ENCODE peak calls at places on chromosome 20, in six cellular contexts. One of them, this sample, is unnamed.

GRCh38 chr20:43558412-43559146 is at the start of gene SGK2:
- DNase-seq in dorsolateral prefrontal cortex: no peak
- DNase-seq in nephron progenitor cell: peak
- DNase-seq in stomach: peak
- DNase-seq in astrocyte of the spinal cord: peak
- DNase-seq in lung: peak
- DNase-seq in this sample: no peak

GRCh38 chr20:12068146-12068545 is 150.5 kb downstream of the BTBD3 start:
- DNase-seq in dorsolateral prefrontal cortex: no peak
- DNase-seq in nephron progenitor cell: peak
- DNase-seq in stomach: no peak
- DNase-seq in astrocyte of the spinal cord: peak
- DNase-seq in lung: no peak
- DNase-seq in this sample: no peak

GRCh38 chr20:13771853-13772453 is 12.8 kb downstream of the ESF1 start:
- DNase-seq in dorsolateral prefrontal cortex: no peak
- DNase-seq in nephron progenitor cell: no peak
- DNase-seq in stomach: no peak
- DNase-seq in astrocyte of the spinal cord: peak
- DNase-seq in lung: no peak
- DNase-seq in this sample: no peak

GRCh38 chr20:33896509-33896908 is 85.4 kb downstream of the CHMP4B start:
- DNase-seq in dorsolateral prefrontal cortex: no peak
- DNase-seq in nephron progenitor cell: no peak
- DNase-seq in stomach: no peak
- DNase-seq in astrocyte of the spinal cord: peak
- DNase-seq in lung: no peak
- DNase-seq in this sample: no peak

GRCh38 chr20:39800111-39800510 is 838.0 kb downstream of the DHX35 start:
- DNase-seq in dorsolateral prefrontal cortex: no peak
- DNase-seq in nephron progenitor cell: no peak
- DNase-seq in stomach: no peak
- DNase-seq in astrocyte of the spinal cord: peak
- DNase-seq in lung: no peak
- DNase-seq in this sample: no peak

GRCh38 chr20:17624551-17625245 is 54.8 kb downstream of the DSTN start:
- DNase-seq in dorsolateral prefrontal cortex: no peak
- DNase-seq in nephron progenitor cell: no peak
- DNase-seq in stomach: no peak
- DNase-seq in astrocyte of the spinal cord: no peak
- DNase-seq in lung: no peak
- DNase-seq in this sample: no peak

GRCh38 chr20:61765081-61765870 is 300.4 kb downstream of the TAF4 start:
- DNase-seq in dorsolateral prefrontal cortex: no peak
- DNase-seq in nephron progenitor cell: no peak
- DNase-seq in stomach: no peak
- DNase-seq in astrocyte of the spinal cord: no peak
- DNase-seq in lung: no peak
- DNase-seq in this sample: no peak

GRCh38 chr20:48527771-48528170 is 300.0 kb downstream of the PREX1 start:
- DNase-seq in dorsolateral prefrontal cortex: no peak
- DNase-seq in nephron progenitor cell: no peak
- DNase-seq in stomach: no peak
- DNase-seq in astrocyte of the spinal cord: no peak
- DNase-seq in lung: no peak
- DNase-seq in this sample: no peak

GRCh38 chr20:24629668-24630067 is 160.2 kb downstream of the SYNDIG1 start:
- DNase-seq in dorsolateral prefrontal cortex: no peak
- DNase-seq in nephron progenitor cell: no peak
- DNase-seq in stomach: no peak
- DNase-seq in astrocyte of the spinal cord: no peak
- DNase-seq in lung: no peak
- DNase-seq in this sample: no peak

GRCh38 chr20:40009542-40009941 is 679.5 kb downstream of the MAFB start:
- DNase-seq in dorsolateral prefrontal cortex: no peak
- DNase-seq in nephron progenitor cell: no peak
- DNase-seq in stomach: no peak
- DNase-seq in astrocyte of the spinal cord: no peak
- DNase-seq in lung: no peak
- DNase-seq in this sample: no peak

GRCh38 chr20:15875446-15875845 is 697.8 kb downstream of the KIF16B start:
- DNase-seq in dorsolateral prefrontal cortex: no peak
- DNase-seq in nephron progenitor cell: peak
- DNase-seq in stomach: no peak
- DNase-seq in astrocyte of the spinal cord: no peak
- DNase-seq in lung: no peak
- DNase-seq in this sample: no peak

GRCh38 chr20:9930142-9930541 is 91.3 kb upstream of the PAK5 start:
- DNase-seq in dorsolateral prefrontal cortex: no peak
- DNase-seq in nephron progenitor cell: no peak
- DNase-seq in stomach: no peak
- DNase-seq in astrocyte of the spinal cord: no peak
- DNase-seq in lung: no peak
- DNase-seq in this sample: no peak

GRCh38 chr20:63172726-63173125 is 43.2 kb downstream of the YTHDF1 start:
- DNase-seq in dorsolateral prefrontal cortex: no peak
- DNase-seq in nephron progenitor cell: no peak
- DNase-seq in stomach: no peak
- DNase-seq in astrocyte of the spinal cord: no peak
- DNase-seq in lung: no peak
- DNase-seq in this sample: no peak

GRCh38 chr20:45337367-45338120 is 10.7 kb downstream of the SDC4 start:
- DNase-seq in dorsolateral prefrontal cortex: no peak
- DNase-seq in nephron progenitor cell: no peak
- DNase-seq in stomach: peak
- DNase-seq in astrocyte of the spinal cord: peak
- DNase-seq in lung: peak
- DNase-seq in this sample: peak

GRCh38 chr20:63002511-63002910 is 4.3 kb downstream of the BHLHE23 start:
- DNase-seq in dorsolateral prefrontal cortex: no peak
- DNase-seq in nephron progenitor cell: no peak
- DNase-seq in stomach: no peak
- DNase-seq in astrocyte of the spinal cord: no peak
- DNase-seq in lung: no peak
- DNase-seq in this sample: no peak

GRCh38 chr20:19427913-19428800 is 215.7 kb downstream of the SLC24A3 start:
- DNase-seq in dorsolateral prefrontal cortex: no peak
- DNase-seq in nephron progenitor cell: no peak
- DNase-seq in stomach: no peak
- DNase-seq in astrocyte of the spinal cord: no peak
- DNase-seq in lung: peak
- DNase-seq in this sample: no peak

GRCh38 chr20:25310268-25310920 is 62.5 kb downstream of the PYGB start:
- DNase-seq in dorsolateral prefrontal cortex: peak
- DNase-seq in nephron progenitor cell: no peak
- DNase-seq in stomach: peak
- DNase-seq in astrocyte of the spinal cord: peak
- DNase-seq in lung: peak
- DNase-seq in this sample: peak

GRCh38 chr20:45823949-45824835 is 2.9 kb downstream of the TNNC2 start:
- DNase-seq in dorsolateral prefrontal cortex: peak
- DNase-seq in nephron progenitor cell: peak
- DNase-seq in stomach: peak
- DNase-seq in astrocyte of the spinal cord: peak
- DNase-seq in lung: no peak
- DNase-seq in this sample: no peak

GRCh38 chr20:52031574-52032303 is 159.8 kb downstream of the ZFP64 start:
- DNase-seq in dorsolateral prefrontal cortex: no peak
- DNase-seq in nephron progenitor cell: peak
- DNase-seq in stomach: no peak
- DNase-seq in astrocyte of the spinal cord: peak
- DNase-seq in lung: no peak
- DNase-seq in this sample: peak

GRCh38 chr20:46652699-46653098 is 1.4 kb upstream of the SLC13A3 start:
- DNase-seq in dorsolateral prefrontal cortex: no peak
- DNase-seq in nephron progenitor cell: no peak
- DNase-seq in stomach: no peak
- DNase-seq in astrocyte of the spinal cord: no peak
- DNase-seq in lung: no peak
- DNase-seq in this sample: no peak

GRCh38 chr20:37276494-37277252 is 12.8 kb upstream of the MANBAL start:
- DNase-seq in dorsolateral prefrontal cortex: no peak
- DNase-seq in nephron progenitor cell: no peak
- DNase-seq in stomach: peak
- DNase-seq in astrocyte of the spinal cord: peak
- DNase-seq in lung: no peak
- DNase-seq in this sample: peak
- TF ChIP-seq CTCF in dorsolateral prefrontal cortex: peak
- TF ChIP-seq CTCF in nephron progenitor cell: no peak
- TF ChIP-seq CTCF in stomach: no peak
- TF ChIP-seq CTCF in astrocyte of the spinal cord: peak
- TF ChIP-seq CTCF in lung: no peak
- TF ChIP-seq CTCF in this sample: peak

DNA sequence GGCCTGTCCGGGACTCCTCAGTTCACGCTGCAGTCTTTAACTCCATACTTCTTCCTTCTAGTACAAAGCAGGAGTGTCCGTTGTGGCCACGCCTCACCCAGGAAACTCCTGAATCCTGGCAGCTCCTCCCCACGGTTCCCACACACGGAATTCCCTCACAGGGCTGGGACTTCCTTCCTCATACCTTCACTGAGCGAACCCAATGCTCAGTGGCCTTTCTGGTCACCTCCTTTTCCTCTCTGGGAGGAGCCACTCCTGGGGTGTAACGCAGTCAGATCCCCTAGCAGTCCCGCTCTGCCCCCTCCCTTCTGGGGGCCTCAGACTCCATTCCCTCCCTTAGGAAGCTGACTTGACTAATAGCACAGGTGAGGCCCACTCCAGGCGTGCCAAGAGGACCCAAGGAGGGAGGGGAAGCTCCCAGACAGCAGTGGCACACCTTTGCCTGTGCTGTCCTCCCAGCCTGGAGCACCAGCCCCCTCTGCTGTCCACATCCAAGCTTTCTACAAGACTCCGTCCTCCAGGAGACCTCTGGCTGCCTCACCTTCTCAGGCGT is at the start of gene SLC52A3:
- DNase-seq in dorsolateral prefrontal cortex: no peak
- DNase-seq in nephron progenitor cell: peak
- DNase-seq in stomach: peak
- DNase-seq in astrocyte of the spinal cord: no peak
- DNase-seq in lung: peak
- DNase-seq in this sample: no peak
- TF ChIP-seq CTCF in dorsolateral prefrontal cortex: peak
- TF ChIP-seq CTCF in nephron progenitor cell: no peak
- TF ChIP-seq CTCF in stomach: peak
- TF ChIP-seq CTCF in astrocyte of the spinal cord: no peak
- TF ChIP-seq CTCF in lung: no peak
- TF ChIP-seq CTCF in this sample: no peak

GRCh38 chr20:57043669-57044268 is 222.7 kb downstream of the BMP7 start:
- DNase-seq in dorsolateral prefrontal cortex: no peak
- DNase-seq in nephron progenitor cell: no peak
- DNase-seq in stomach: no peak
- DNase-seq in astrocyte of the spinal cord: no peak
- DNase-seq in lung: no peak
- DNase-seq in this sample: no peak

GRCh38 chr20:57048027-57048869 is 218.2 kb downstream of the BMP7 start:
- DNase-seq in dorsolateral prefrontal cortex: no peak
- DNase-seq in nephron progenitor cell: peak
- DNase-seq in stomach: no peak
- DNase-seq in astrocyte of the spinal cord: peak
- DNase-seq in lung: no peak
- DNase-seq in this sample: no peak

GRCh38 chr20:57049298-57049697 is 217.1 kb downstream of the BMP7 start:
- DNase-seq in dorsolateral prefrontal cortex: no peak
- DNase-seq in nephron progenitor cell: no peak
- DNase-seq in stomach: no peak
- DNase-seq in astrocyte of the spinal cord: no peak
- DNase-seq in lung: no peak
- DNase-seq in this sample: no peak

GRCh38 chr20:57051096-57051495 is 215.3 kb downstream of the BMP7 start:
- DNase-seq in dorsolateral prefrontal cortex: no peak
- DNase-seq in nephron progenitor cell: no peak
- DNase-seq in stomach: no peak
- DNase-seq in astrocyte of the spinal cord: no peak
- DNase-seq in lung: no peak
- DNase-seq in this sample: no peak

DNA sequence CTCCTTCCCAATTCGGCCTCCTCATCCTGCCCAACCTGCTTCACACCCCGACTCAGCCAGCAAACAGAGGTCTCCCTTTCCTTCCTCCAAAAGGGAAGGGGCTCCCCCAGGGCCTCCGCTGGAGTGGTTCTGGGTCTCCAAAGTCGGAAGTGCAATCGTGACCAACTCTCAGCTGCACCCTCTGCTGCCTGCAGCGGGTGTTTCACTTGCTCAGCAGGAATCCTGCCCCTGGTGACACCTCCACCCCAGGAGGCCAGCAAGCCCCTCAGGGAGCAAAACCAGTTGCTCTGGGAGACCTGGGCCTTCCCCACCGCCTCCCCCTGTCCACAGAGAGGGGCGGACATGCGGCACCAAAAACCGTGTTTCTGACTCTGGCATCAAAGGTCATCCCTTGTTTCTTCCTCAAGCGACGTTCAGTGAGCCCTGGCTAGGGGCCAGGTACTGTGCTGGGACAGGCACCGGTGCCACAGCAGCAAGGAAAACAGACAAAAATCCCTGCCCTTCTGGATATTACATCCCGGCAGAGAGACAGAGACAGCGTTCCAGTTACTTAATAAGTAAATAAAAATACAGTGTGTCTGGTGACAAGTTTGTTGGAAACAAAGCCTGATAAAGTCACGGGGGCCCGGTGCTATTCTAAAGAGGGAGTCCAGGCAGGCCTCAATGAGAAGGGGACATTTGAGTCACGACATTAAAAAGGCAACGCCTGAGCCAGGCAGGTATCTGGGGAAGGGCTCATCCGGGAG is 219.0 kb downstream of the BMP7 start:
- DNase-seq in dorsolateral prefrontal cortex: no peak
- DNase-seq in nephron progenitor cell: no peak
- DNase-seq in stomach: no peak
- DNase-seq in astrocyte of the spinal cord: no peak
- DNase-seq in lung: no peak
- DNase-seq in this sample: no peak
- TF ChIP-seq CTCF in dorsolateral prefrontal cortex: no peak
- TF ChIP-seq CTCF in nephron progenitor cell: no peak
- TF ChIP-seq CTCF in stomach: no peak
- TF ChIP-seq CTCF in astrocyte of the spinal cord: no peak
- TF ChIP-seq CTCF in lung: no peak
- TF ChIP-seq CTCF in this sample: no peak

DNA sequence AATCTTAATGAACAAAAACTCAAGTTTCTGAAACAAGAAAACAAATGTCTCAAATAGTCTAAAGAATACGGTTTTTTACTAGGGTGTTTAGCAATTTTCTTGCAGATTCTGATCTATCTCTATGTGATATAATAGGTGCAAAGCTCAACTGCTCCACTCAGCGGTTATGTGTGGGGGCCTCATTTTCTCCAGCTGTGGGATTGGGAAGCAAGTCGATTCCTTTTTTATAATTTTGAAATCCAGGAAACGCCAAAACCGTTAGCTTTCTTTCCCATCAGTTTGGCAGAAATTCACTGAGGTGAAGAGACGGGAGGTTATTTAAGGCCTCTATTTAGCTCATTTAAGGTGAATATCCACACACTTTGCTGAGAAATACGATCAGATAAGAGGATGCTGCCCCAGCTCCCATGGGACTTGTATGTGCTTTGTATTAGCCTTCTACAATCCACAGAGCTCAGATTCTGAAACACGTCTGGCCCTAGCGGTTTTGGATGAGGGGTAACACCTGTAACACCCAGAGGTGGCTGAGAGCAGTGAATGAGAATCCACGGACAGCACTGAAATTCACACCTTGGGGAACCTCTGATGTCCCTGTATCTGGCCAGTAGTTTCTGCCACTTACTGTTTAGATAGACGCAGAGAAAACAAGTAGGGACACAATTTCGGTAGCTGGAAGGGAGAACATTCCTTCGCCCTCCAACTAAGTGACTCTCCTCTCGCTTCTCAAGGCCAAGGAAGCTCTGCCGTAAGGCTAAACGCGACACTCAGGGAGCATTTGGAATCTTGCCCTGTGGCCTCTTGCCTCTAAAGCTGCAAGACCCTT is 6.6 kb upstream of the BCAS4 start:
- DNase-seq in dorsolateral prefrontal cortex: no peak
- DNase-seq in nephron progenitor cell: no peak
- DNase-seq in stomach: no peak
- DNase-seq in astrocyte of the spinal cord: peak
- DNase-seq in lung: peak
- DNase-seq in this sample: peak
- TF ChIP-seq CTCF in dorsolateral prefrontal cortex: peak
- TF ChIP-seq CTCF in nephron progenitor cell: no peak
- TF ChIP-seq CTCF in stomach: peak
- TF ChIP-seq CTCF in astrocyte of the spinal cord: peak
- TF ChIP-seq CTCF in lung: no peak
- TF ChIP-seq CTCF in this sample: peak